ENCODE peak calls at places on chromosomes 1 and 21, in seven cellular contexts. U, O, P, S, I, A and H are unnamed samples.

GRCh38 chr1:238252033-238252802 is 361.5 kb upstream of the ZP4 start:
- DNase-seq in U (peak), O (no peak), P (no peak), S (peak), I (peak), A (no peak), H (no peak)

GRCh38 chr1:43621861-43622260 is 28.1 kb upstream of the KDM4A start:
- DNase-seq in U (no peak), O (no peak), P (no peak), S (no peak), I (no peak), A (no peak), H (no peak)

GRCh38 chr1:113899101-113899500 is 5.5 kb downstream of the AP4B1 start:
- DNase-seq in U (peak), O (no peak), P (no peak), S (no peak), I (no peak), A (no peak), H (no peak)

GRCh38 chr1:66331641-66332523 is 202.1 kb upstream of the SGIP1 start:
- DNase-seq in U (peak), O (peak), P (peak), S (peak), I (peak), A (no peak), H (peak)

GRCh38 chr1:38028671-38029070 is 16.1 kb downstream of the UTP11 start:
- DNase-seq in U (no peak), O (no peak), P (no peak), S (no peak), I (no peak), A (no peak), H (no peak)

GRCh38 chr1:171753685-171754380 is 12.0 kb upstream of the VAMP4 start:
- DNase-seq in U (no peak), O (no peak), P (no peak), S (no peak), I (no peak), A (no peak), H (no peak)

GRCh38 chr1:44409741-44410140 is 4.7 kb downstream of the RNF220 start:
- DNase-seq in U (no peak), O (no peak), P (no peak), S (no peak), I (no peak), A (no peak), H (no peak)

GRCh38 chr1:31866450-31866801 is 50.6 kb upstream of the SPOCD1 start:
- DNase-seq in U (no peak), O (no peak), P (no peak), S (no peak), I (no peak), A (no peak), H (no peak)

GRCh38 chr1:103250441-103250861 is 142.1 kb upstream of the COL11A1 start:
- DNase-seq in U (peak), O (no peak), P (no peak), S (peak), I (no peak), A (no peak), H (no peak)

GRCh38 chr1:110471131-110471530 is 20.2 kb downstream of the PROK1 start:
- DNase-seq in U (no peak), O (no peak), P (no peak), S (peak), I (no peak), A (no peak), H (no peak)

GRCh38 chr1:62436039-62436465 is 797 bp upstream of the USP1 start:
- DNase-seq in U (peak), O (no peak), P (peak), S (no peak), I (peak), A (peak), H (no peak)

GRCh38 chr1:150567341-150567716 is 12.1 kb downstream of the MCL1 start:
- DNase-seq in U (peak), O (no peak), P (peak), S (no peak), I (no peak), A (no peak), H (no peak)

GRCh38 chr1:229430761-229431269 is 3.1 kb downstream of the ACTA1 start:
- DNase-seq in U (peak), O (no peak), P (peak), S (no peak), I (peak), A (no peak), H (no peak)

GRCh38 chr1:156964431-156964830 is 44.0 kb downstream of the LRRC71 start:
- DNase-seq in U (peak), O (no peak), P (no peak), S (no peak), I (no peak), A (no peak), H (no peak)

GRCh38 chr1:6235302-6235680 is 473 bp downstream of the ICMT start:
- DNase-seq in U (no peak), O (no peak), P (peak), S (no peak), I (no peak), A (no peak), H (no peak)

GRCh38 chr1:54335396-54336056 is 70.7 kb downstream of the SSBP3 start:
- DNase-seq in U (peak), O (peak), P (no peak), S (peak), I (peak), A (no peak), H (peak)

GRCh38 chr1:9842781-9843575 is 19.2 kb upstream of the CLSTN1 start:
- DNase-seq in U (no peak), O (no peak), P (no peak), S (no peak), I (no peak), A (no peak), H (no peak)

GRCh38 chr1:1440941-1441888 is 5.7 kb downstream of the VWA1 start:
- DNase-seq in U (peak), O (no peak), P (peak), S (peak), I (peak), A (peak), H (no peak)

GRCh38 chr1:77412069-77412793 is 130.4 kb downstream of the AK5 start:
- DNase-seq in U (no peak), O (no peak), P (no peak), S (no peak), I (peak), A (no peak), H (peak)

GRCh38 chr1:165949335-165950130 is 122.1 kb downstream of the UCK2 start:
- DNase-seq in U (peak), O (no peak), P (no peak), S (no peak), I (peak), A (no peak), H (no peak)

GRCh38 chr21:32475162-32475812 is 62.8 kb downstream of the EVA1C start:
- DNase-seq in U (peak), O (no peak), P (no peak), S (peak), I (no peak), A (no peak), H (no peak)

GRCh38 chr21:20882462-20883415 is 115.5 kb upstream of the NCAM2 start:
- DNase-seq in U (peak), O (peak), P (no peak), S (peak), I (peak), A (no peak), H (no peak)

GRCh38 chr1:196535727-196536126 is 72.5 kb downstream of the KCNT2 start:
- DNase-seq in U (peak), O (no peak), P (no peak), S (no peak), I (peak), A (no peak), H (no peak)

GRCh38 chr1:200231787-200232222 is 178.0 kb downstream of the ZNF281 start:
- DNase-seq in U (peak), O (no peak), P (no peak), S (no peak), I (peak), A (no peak), H (no peak)

GRCh38 chr1:195430826-195431225 is 1177.4 kb downstream of the KCNT2 start:
- DNase-seq in U (no peak), O (no peak), P (no peak), S (no peak), I (no peak), A (no peak), H (no peak)

GRCh38 chr1:998905-999796 is 746 bp downstream of the HES4 start:
- DNase-seq in U (peak), O (peak), P (no peak), S (no peak), I (peak), A (no peak), H (no peak)

GRCh38 chr1:170664828-170665617 is 1.1 kb downstream of the PRRX1 start:
- DNase-seq in U (peak), O (peak), P (no peak), S (peak), I (no peak), A (no peak), H (no peak)